ENCODE peak calls at places on chromosomes 16 and 17, in seven cellular contexts. B, O, F, K, W, A and Y are unnamed samples.

GRCh38 chr17:66301418-66301863 is 972 bp upstream of the PRKCA start:
- DNase-seq in B (no peak), O (no peak), F (no peak), K (no peak), W (no peak), A (no peak), Y (no peak)

GRCh38 chr17:43398724-43399595 is at the start of gene ARL4D:
- DNase-seq in B (peak), O (peak), F (peak), K (peak), W (peak), A (peak), Y (peak)

GRCh38 chr16:55052335-55053070 is 121.8 kb downstream of the IRX5 start:
- DNase-seq in B (no peak), O (no peak), F (no peak), K (no peak), W (no peak), A (no peak), Y (no peak)

GRCh38 chr16:2437032-2437790 is 8.0 kb downstream of the CCNF start:
- DNase-seq in B (peak), O (no peak), F (no peak), K (no peak), W (no peak), A (no peak), Y (no peak)

GRCh38 chr16:66588981-66589713 is 9.9 kb downstream of the CMTM2 start:
- DNase-seq in B (peak), O (no peak), F (peak), K (no peak), W (peak), A (peak), Y (no peak)

GRCh38 chr16:57846078-57846697 is 43.9 kb upstream of the KIFC3 start:
- DNase-seq in B (no peak), O (no peak), F (no peak), K (no peak), W (no peak), A (no peak), Y (peak)

GRCh38 chr16:59067207-59067606 is 333.1 kb upstream of the GOT2 start:
- DNase-seq in B (no peak), O (no peak), F (no peak), K (no peak), W (peak), A (peak), Y (no peak)

GRCh38 chr16:52456368-52456767 is 90.6 kb downstream of the TOX3 start:
- DNase-seq in B (no peak), O (no peak), F (no peak), K (no peak), W (no peak), A (no peak), Y (no peak)

GRCh38 chr16:64586756-64587155 is 535.1 kb downstream of the CDH11 start:
- DNase-seq in B (no peak), O (no peak), F (no peak), K (no peak), W (peak), A (no peak), Y (no peak)

GRCh38 chr16:53950677-53951076 is 246.7 kb downstream of the FTO start:
- DNase-seq in B (no peak), O (no peak), F (no peak), K (no peak), W (no peak), A (no peak), Y (no peak)

GRCh38 chr16:68450741-68451140 is 2.4 kb upstream of the SMPD3 start:
- DNase-seq in B (no peak), O (no peak), F (no peak), K (no peak), W (no peak), A (no peak), Y (no peak)

GRCh38 chr16:761580-761979 is 1.0 kb downstream of the MSLN start:
- DNase-seq in B (no peak), O (no peak), F (no peak), K (no peak), W (no peak), A (no peak), Y (no peak)

GRCh38 chr16:27759947-27760844 is 210.3 kb downstream of the KATNIP start:
- DNase-seq in B (no peak), O (no peak), F (no peak), K (no peak), W (peak), A (no peak), Y (no peak)

GRCh38 chr17:45719335-45720071 is 64.6 kb upstream of the CRHR1 start:
- DNase-seq in B (no peak), O (no peak), F (no peak), K (no peak), W (peak), A (peak), Y (no peak)

GRCh38 chr17:45681706-45682105 is 102.4 kb upstream of the CRHR1 start:
- DNase-seq in B (no peak), O (no peak), F (no peak), K (no peak), W (no peak), A (no peak), Y (no peak)

GRCh38 chr17:16941072-16941641 is 30.8 kb downstream of the TNFRSF13B start:
- DNase-seq in B (no peak), O (no peak), F (no peak), K (no peak), W (no peak), A (no peak), Y (peak)

GRCh38 chr17:29826045-29826692 is 103.9 kb downstream of the SSH2 start:
- DNase-seq in B (no peak), O (no peak), F (no peak), K (no peak), W (no peak), A (no peak), Y (no peak)

GRCh38 chr16:85759136-85759535 is 8.2 kb upstream of the C16orf74 start:
- DNase-seq in B (no peak), O (no peak), F (no peak), K (no peak), W (no peak), A (no peak), Y (no peak)

GRCh38 chr17:306536-307294 is 45.9 kb downstream of the RPH3AL start:
- DNase-seq in B (peak), O (no peak), F (no peak), K (no peak), W (no peak), A (no peak), Y (no peak)

GRCh38 chr17:68759343-68760140 is 158.4 kb upstream of the FAM20A start:
- DNase-seq in B (peak), O (no peak), F (peak), K (peak), W (peak), A (peak), Y (peak)

GRCh38 chr17:76276069-76276431 is 10.9 kb downstream of the UBALD2 start:
- DNase-seq in B (no peak), O (no peak), F (no peak), K (no peak), W (no peak), A (no peak), Y (no peak)

GRCh38 chr17:64608571-64608981 is 53.5 kb downstream of the SMURF2 start:
- DNase-seq in B (no peak), O (no peak), F (no peak), K (no peak), W (no peak), A (no peak), Y (no peak)

GRCh38 chr17:38752119-38752929 is at the start of gene PSMB3:
- DNase-seq in B (peak), O (peak), F (peak), K (peak), W (peak), A (peak), Y (peak)

GRCh38 chr17:8887834-8888703 is 20.6 kb upstream of the PIK3R6 start:
- DNase-seq in B (no peak), O (no peak), F (peak), K (no peak), W (no peak), A (peak), Y (no peak)

GRCh38 chr17:63774141-63774981 is at the start of gene DDX42:
- DNase-seq in B (peak), O (peak), F (peak), K (peak), W (no peak), A (peak), Y (peak)

GRCh38 chr16:22734313-22734869 is 79.6 kb upstream of the HS3ST2 start:
- DNase-seq in B (no peak), O (no peak), F (no peak), K (no peak), W (no peak), A (no peak), Y (no peak)

GRCh38 chr17:1880851-1881630 is 51.2 kb downstream of the RPA1 start:
- DNase-seq in B (no peak), O (no peak), F (no peak), K (no peak), W (peak), A (no peak), Y (no peak)

GRCh38 chr16:30185683-30186421 is 2.5 kb downstream of the CORO1A start:
- DNase-seq in B (peak), O (peak), F (peak), K (no peak), W (peak), A (no peak), Y (peak)

GRCh38 chr16:81190667-81191066 is 47.8 kb upstream of the BCO1 start:
- DNase-seq in B (no peak), O (no peak), F (no peak), K (no peak), W (no peak), A (no peak), Y (no peak)

GRCh38 chr17:77378318-77379064 is 237.7 kb downstream of the SEC14L1 start:
- DNase-seq in B (no peak), O (no peak), F (no peak), K (no peak), W (no peak), A (no peak), Y (no peak)

GRCh38 chr17:5226940-5227878 is 7.5 kb downstream of the SCIMP start:
- DNase-seq in B (no peak), O (no peak), F (no peak), K (no peak), W (no peak), A (no peak), Y (no peak)

GRCh38 chr16:85306071-85306792 is 194.0 kb upstream of the CIBAR2 start:
- DNase-seq in B (peak), O (peak), F (peak), K (peak), W (peak), A (no peak), Y (peak)

GRCh38 chr17:79026345-79027273 is 2.6 kb downstream of the C1QTNF1 start:
- DNase-seq in B (peak), O (no peak), F (peak), K (peak), W (no peak), A (no peak), Y (no peak)

GRCh38 chr17:75048396-75048933 is 1.4 kb downstream of the KCTD2 start:
- DNase-seq in B (no peak), O (no peak), F (no peak), K (no peak), W (peak), A (no peak), Y (no peak)

GRCh38 chr16:70738083-70738977 is 52.5 kb upstream of the MTSS2 start:
- DNase-seq in B (peak), O (no peak), F (no peak), K (peak), W (peak), A (peak), Y (no peak)

GRCh38 chr17:19338031-19338990 is 24.2 kb downstream of the B9D1 start:
- DNase-seq in B (peak), O (peak), F (peak), K (peak), W (peak), A (peak), Y (peak)

GRCh38 chr17:2635241-2635640 is 41.8 kb downstream of the PAFAH1B1 start:
- DNase-seq in B (no peak), O (no peak), F (no peak), K (no peak), W (peak), A (no peak), Y (no peak)

GRCh38 chr16:67928147-67928546 is 3.5 kb downstream of the CTRL start:
- DNase-seq in B (no peak), O (no peak), F (no peak), K (no peak), W (no peak), A (no peak), Y (no peak)

GRCh38 chr17:13593757-13594156 is 8.0 kb downstream of the HS3ST3A1 start:
- DNase-seq in B (no peak), O (no peak), F (no peak), K (no peak), W (no peak), A (no peak), Y (no peak)

GRCh38 chr16:11843861-11844260 is 7.5 kb downstream of the RSL1D1 start:
- DNase-seq in B (no peak), O (no peak), F (no peak), K (no peak), W (no peak), A (no peak), Y (no peak)